ENCODE peak calls at places on chromosomes 13 and 19, in six cellular contexts. One of them, this sample, is unnamed.

GRCh38 chr19:8512115-8512967 is 1.6 kb downstream of the ZNF414 start:
- DNase-seq in GM12878: no peak
- DNase-seq in K562: peak
- DNase-seq in HCT116: peak
- DNase-seq in HepG2: peak
- DNase-seq in H1: peak
- DNase-seq in this sample: peak

GRCh38 chr13:101649490-101650126 is 197.1 kb downstream of the ITGBL1 start:
- DNase-seq in HepG2: no peak
- DNase-seq in H1: no peak
- DNase-seq in K562: no peak
- DNase-seq in GM12878: no peak
- DNase-seq in HCT116: no peak
- DNase-seq in this sample: no peak

GRCh38 chr13:50209646-50210045 is 194.4 kb downstream of the KCNRG start:
- DNase-seq in HepG2: no peak
- DNase-seq in H1: no peak
- DNase-seq in K562: no peak
- DNase-seq in HCT116: no peak
- DNase-seq in GM12878: no peak
- DNase-seq in this sample: no peak

GRCh38 chr19:37778613-37779138 is 710 bp downstream of the ZNF573 start:
- DNase-seq in GM12878: no peak
- DNase-seq in H1: no peak
- DNase-seq in HCT116: no peak
- DNase-seq in HepG2: peak
- DNase-seq in K562: peak
- DNase-seq in this sample: no peak

GRCh38 chr13:113272791-113273190 is 24.2 kb upstream of the LAMP1 start:
- DNase-seq in HepG2: no peak
- DNase-seq in K562: no peak
- DNase-seq in H1: no peak
- DNase-seq in HCT116: no peak
- DNase-seq in GM12878: no peak
- DNase-seq in this sample: no peak

GRCh38 chr19:31418055-31418454 is 68.8 kb upstream of the TSHZ3 start:
- DNase-seq in GM12878: no peak
- DNase-seq in HCT116: no peak
- DNase-seq in H1: no peak
- DNase-seq in HepG2: no peak
- DNase-seq in K562: no peak
- DNase-seq in this sample: no peak

GRCh38 chr19:5743640-5744039 is 23.2 kb downstream of the CATSPERD start:
- DNase-seq in K562: no peak
- DNase-seq in H1: no peak
- DNase-seq in HCT116: no peak
- DNase-seq in HepG2: no peak
- DNase-seq in GM12878: no peak
- DNase-seq in this sample: no peak

GRCh38 chr13:36051082-36051481 is 80.1 kb downstream of the DCLK1 start:
- DNase-seq in HCT116: no peak
- DNase-seq in H1: no peak
- DNase-seq in GM12878: no peak
- DNase-seq in HepG2: no peak
- DNase-seq in K562: no peak
- DNase-seq in this sample: no peak

GRCh38 chr13:44141213-44141724 is 232.4 kb upstream of the SERP2 start:
- DNase-seq in HepG2: no peak
- DNase-seq in H1: no peak
- DNase-seq in HCT116: no peak
- DNase-seq in K562: no peak
- DNase-seq in GM12878: no peak
- DNase-seq in this sample: no peak

GRCh38 chr13:48334534-48335127 is 31.1 kb downstream of the RB1 start:
- DNase-seq in HCT116: peak
- DNase-seq in K562: peak
- DNase-seq in GM12878: peak
- DNase-seq in H1: no peak
- DNase-seq in HepG2: peak
- DNase-seq in this sample: no peak

GRCh38 chr13:110359840-110360301 is 52.8 kb downstream of the COL4A2 start:
- DNase-seq in HepG2: no peak
- DNase-seq in HCT116: no peak
- DNase-seq in GM12878: no peak
- DNase-seq in K562: no peak
- DNase-seq in H1: no peak
- DNase-seq in this sample: no peak

GRCh38 chr13:52414963-52415362 is 9.0 kb upstream of the THSD1 start:
- DNase-seq in HepG2: no peak
- DNase-seq in GM12878: no peak
- DNase-seq in H1: no peak
- DNase-seq in K562: no peak
- DNase-seq in HCT116: no peak
- DNase-seq in this sample: no peak

DNA sequence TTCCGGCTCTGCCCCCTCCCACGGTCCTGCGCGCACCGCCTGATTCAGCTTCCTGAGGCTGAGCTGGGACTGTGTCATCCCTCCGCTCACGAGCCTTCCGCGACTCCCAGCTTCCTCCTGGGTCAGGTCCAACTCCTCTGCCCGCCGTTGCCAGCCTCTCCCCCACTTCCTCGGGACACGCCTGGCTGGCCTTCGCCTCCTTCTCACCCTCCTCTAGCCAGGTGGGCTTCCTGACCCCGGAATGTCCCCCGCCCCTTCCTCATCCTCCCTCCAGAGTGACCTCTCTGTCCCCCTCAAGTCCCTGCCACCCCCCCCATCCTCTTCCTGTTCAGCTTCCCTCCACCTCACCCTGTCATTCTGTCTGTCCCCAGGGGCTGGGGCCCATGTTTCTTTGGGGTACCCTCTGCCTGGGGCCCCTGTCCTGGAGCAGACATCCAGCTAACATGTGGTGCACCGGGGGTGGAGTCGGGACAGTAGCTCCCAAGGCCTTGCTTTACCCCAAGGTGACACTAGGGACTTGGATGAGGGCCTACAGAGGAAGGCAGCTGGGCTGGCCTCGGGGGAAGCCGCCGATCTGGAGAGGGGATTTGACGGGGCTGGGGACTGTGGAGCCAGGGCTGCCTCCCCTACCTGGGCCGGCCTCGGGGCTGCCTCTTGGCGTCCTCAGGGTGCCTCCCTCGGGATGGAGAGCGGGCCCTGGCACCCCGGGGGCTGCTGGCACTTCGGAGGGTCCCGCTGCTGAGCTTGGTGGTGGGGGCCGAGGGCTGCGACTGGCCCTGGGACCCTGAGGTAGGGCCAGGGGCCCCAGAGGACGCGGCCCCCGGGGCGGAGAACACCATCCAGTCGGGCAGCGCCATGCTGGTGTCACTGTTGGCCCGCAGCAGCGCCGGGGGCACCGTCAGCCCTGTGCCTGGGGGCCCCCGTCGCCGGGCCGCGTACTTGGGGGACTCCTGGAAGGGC is 16.5 kb downstream of the SHANK1 start:
- DNase-seq in GM12878: no peak
- DNase-seq in HepG2: no peak
- DNase-seq in H1: no peak
- DNase-seq in K562: no peak
- DNase-seq in HCT116: no peak
- DNase-seq in this sample: no peak
- TF ChIP-seq JUND in GM12878: no peak
- TF ChIP-seq JUND in HepG2: no peak
- TF ChIP-seq JUND in H1: no peak
- TF ChIP-seq JUND in K562: no peak
- TF ChIP-seq JUND in HCT116: no peak
- TF ChIP-seq JUND in this sample: no peak

GRCh38 chr19:13764821-13765394 is 586 bp downstream of the MRI1 start:
- DNase-seq in K562: peak
- DNase-seq in HepG2: no peak
- DNase-seq in H1: no peak
- DNase-seq in GM12878: no peak
- DNase-seq in HCT116: no peak
- DNase-seq in this sample: no peak

GRCh38 chr19:13764101-13764807 is at the start of gene MRI1:
- DNase-seq in K562: peak
- DNase-seq in HepG2: peak
- DNase-seq in HCT116: no peak
- DNase-seq in H1: no peak
- DNase-seq in GM12878: no peak
- DNase-seq in this sample: peak

GRCh38 chr19:13766095-13766481 is 1.8 kb downstream of the MRI1 start:
- DNase-seq in HepG2: no peak
- DNase-seq in K562: no peak
- DNase-seq in HCT116: no peak
- DNase-seq in GM12878: no peak
- DNase-seq in H1: no peak
- DNase-seq in this sample: no peak

GRCh38 chr19:13763300-13763699 is 1.0 kb upstream of the MRI1 start:
- DNase-seq in K562: no peak
- DNase-seq in HepG2: no peak
- DNase-seq in H1: no peak
- DNase-seq in HCT116: no peak
- DNase-seq in GM12878: no peak
- DNase-seq in this sample: no peak

DNA sequence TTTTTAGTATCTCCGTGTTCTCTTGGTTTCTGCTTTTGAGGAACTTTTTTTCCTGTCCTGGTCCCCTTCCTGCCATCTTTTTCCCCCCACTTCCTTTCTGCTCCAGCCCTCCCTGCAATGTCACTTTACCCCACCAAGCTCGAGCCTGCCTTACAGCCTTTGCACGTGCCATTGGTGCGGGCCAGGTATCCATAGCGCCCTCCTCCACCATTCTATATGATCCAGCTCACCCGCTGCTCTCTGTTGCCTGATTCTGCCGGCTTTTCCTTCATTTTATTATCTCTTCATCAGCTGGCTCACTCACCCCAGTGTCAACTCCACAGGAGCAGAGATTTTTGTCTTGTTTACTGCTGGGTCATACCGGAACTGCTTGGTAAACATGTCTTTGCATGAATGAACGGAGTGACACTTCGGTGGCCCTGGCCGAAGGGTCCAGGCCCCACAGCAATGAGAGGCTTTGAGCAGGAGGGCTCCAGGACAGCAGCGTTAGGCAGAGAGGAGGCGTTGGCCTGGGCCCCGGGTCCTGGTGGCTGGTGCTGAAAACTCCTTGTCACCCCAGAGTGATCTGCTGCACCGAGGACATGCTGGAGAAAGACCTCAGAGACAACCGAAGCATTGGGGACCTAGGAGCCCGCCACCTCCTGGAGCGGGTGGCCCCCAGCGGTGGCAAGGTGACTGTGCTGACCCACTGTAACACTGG is 1.2 kb downstream of the MRI1 start:
- DNase-seq in HepG2: peak
- DNase-seq in H1: no peak
- DNase-seq in K562: peak
- DNase-seq in HCT116: no peak
- DNase-seq in GM12878: no peak
- DNase-seq in this sample: peak
- TF ChIP-seq JUND in HepG2: no peak
- TF ChIP-seq JUND in H1: no peak
- TF ChIP-seq JUND in K562: no peak
- TF ChIP-seq JUND in HCT116: no peak
- TF ChIP-seq JUND in GM12878: no peak
- TF ChIP-seq JUND in this sample: no peak

DNA sequence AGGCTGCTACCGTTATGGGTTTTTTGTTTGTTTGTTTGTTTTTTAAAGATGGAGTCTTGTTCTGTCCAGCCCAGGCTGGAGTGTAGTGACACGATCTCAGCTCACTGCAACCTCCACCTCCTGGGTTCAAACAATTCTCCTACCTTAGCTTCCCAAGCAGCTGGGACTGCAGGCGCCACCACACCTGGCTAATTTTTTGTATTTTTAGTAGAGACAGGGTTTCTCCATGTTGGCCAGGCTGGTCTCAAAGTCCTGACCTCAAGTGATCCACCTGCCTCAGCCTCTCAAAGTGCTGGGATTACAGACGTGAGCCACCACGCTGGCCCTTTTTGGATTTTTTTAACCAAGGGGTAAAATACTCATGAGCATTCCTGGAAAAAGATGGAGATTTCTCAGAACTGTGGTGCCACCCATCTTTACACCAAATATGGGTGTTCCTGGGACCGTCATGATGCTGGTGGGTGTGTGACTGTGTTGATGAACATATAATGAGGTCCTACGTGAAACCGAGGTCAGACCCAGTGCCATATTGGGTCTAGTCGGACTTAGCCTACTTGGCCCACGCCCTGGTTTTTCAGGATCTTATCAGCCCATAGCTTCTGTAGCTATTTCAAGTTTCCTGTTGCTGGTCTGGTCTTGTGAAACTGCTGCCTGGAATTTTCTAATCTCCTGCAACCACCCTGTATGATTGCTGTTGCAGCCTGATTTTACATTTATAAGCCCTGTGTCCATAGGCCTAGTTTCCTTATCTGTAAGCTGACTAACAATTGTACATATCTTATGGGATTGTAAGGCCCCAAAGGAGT is 6.2 kb downstream of the PPP1R15A start:
- DNase-seq in HepG2: no peak
- DNase-seq in GM12878: no peak
- DNase-seq in HCT116: no peak
- DNase-seq in H1: no peak
- DNase-seq in K562: peak
- DNase-seq in this sample: no peak
- TF ChIP-seq JUND in HepG2: no peak
- TF ChIP-seq JUND in GM12878: no peak
- TF ChIP-seq JUND in HCT116: no peak
- TF ChIP-seq JUND in H1: no peak
- TF ChIP-seq JUND in K562: peak
- TF ChIP-seq JUND in this sample: no peak

DNA sequence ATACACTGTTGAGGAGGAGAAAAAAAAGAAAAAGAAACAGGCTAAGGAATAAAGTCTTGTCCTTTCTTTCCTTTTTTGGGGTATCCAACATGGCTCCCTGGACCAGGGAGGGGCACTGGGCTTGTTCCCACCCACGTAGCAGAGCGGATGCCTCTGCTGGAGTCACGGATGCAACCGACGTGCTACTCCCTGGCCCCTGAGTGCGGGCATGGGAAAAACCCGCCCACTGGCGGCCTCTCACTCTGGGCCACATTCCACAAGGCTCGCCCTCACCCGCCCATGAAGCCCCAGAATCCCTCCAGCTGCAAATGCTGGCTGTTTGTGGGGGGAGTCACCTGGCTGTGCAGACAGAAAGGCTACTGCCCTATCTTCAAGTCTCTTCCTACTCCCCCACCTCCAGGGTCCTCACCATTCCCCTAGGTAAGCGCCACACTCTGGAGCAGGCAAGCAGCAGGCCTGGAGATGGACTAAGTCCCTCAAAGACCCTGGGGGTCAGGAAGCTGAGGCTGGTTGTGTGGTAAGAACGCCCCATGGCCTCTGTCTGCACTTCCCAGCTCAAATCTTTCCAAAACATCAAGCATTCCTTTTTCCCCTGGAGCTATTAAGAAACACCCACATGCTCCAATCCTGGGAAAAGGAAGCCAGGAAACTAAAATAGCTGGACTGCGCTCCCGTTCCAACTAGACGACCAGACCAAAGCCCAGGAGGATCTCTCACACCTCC is 17.8 kb upstream of the EPHX3 start:
- DNase-seq in GM12878: no peak
- DNase-seq in HCT116: no peak
- DNase-seq in H1: no peak
- DNase-seq in K562: no peak
- DNase-seq in HepG2: no peak
- DNase-seq in this sample: no peak
- TF ChIP-seq JUND in GM12878: no peak
- TF ChIP-seq JUND in HCT116: no peak
- TF ChIP-seq JUND in H1: no peak
- TF ChIP-seq JUND in K562: no peak
- TF ChIP-seq JUND in HepG2: no peak
- TF ChIP-seq JUND in this sample: no peak

This sample was measured in T47D.